ENCODE peak calls at places on chromosomes 16 and 17, in eight cellular contexts. One of them, this sample, is unnamed.

GRCh38 chr16:82699711-82700495 is 73.1 kb downstream of the CDH13 start:
- DNase-seq in tibial nerve: no peak
- DNase-seq in breast epithelium: no peak
- DNase-seq in adrenal gland: no peak
- DNase-seq in body of pancreas: no peak
- DNase-seq in prostate gland: peak; percentile 43
- DNase-seq in heart left ventricle: no peak
- DNase-seq in IMR-90: peak; percentile 80
- DNase-seq in this sample: no peak

GRCh38 chr17:9021985-9022552 is 759 bp downstream of the NTN1 start:
- DNase-seq in prostate gland: peak; percentile 22
- DNase-seq in tibial nerve: no peak
- DNase-seq in breast epithelium: no peak
- DNase-seq in IMR-90: peak; percentile 4
- DNase-seq in heart left ventricle: peak; percentile 66
- DNase-seq in adrenal gland: no peak
- DNase-seq in body of pancreas: peak; percentile 56
- DNase-seq in this sample: peak; percentile 24

GRCh38 chr17:73969956-73970355 is 233.5 kb upstream of the RPL38 start:
- DNase-seq in adrenal gland: peak; percentile 46
- DNase-seq in IMR-90: no peak
- DNase-seq in tibial nerve: no peak
- DNase-seq in prostate gland: no peak
- DNase-seq in breast epithelium: peak; percentile 43
- DNase-seq in body of pancreas: no peak
- DNase-seq in heart left ventricle: peak; percentile 37
- DNase-seq in this sample: no peak

GRCh38 chr16:48451323-48451722 is 66.1 kb upstream of the SIAH1 start:
- DNase-seq in breast epithelium: no peak
- DNase-seq in heart left ventricle: no peak
- DNase-seq in IMR-90: no peak
- DNase-seq in adrenal gland: no peak
- DNase-seq in prostate gland: no peak
- DNase-seq in body of pancreas: no peak
- DNase-seq in tibial nerve: no peak
- DNase-seq in this sample: no peak

GRCh38 chr16:77574867-77575619 is 140.2 kb upstream of the ADAMTS18 start:
- DNase-seq in prostate gland: no peak
- DNase-seq in IMR-90: no peak
- DNase-seq in body of pancreas: no peak
- DNase-seq in heart left ventricle: no peak
- DNase-seq in tibial nerve: no peak
- DNase-seq in breast epithelium: no peak
- DNase-seq in adrenal gland: peak; percentile 23
- DNase-seq in this sample: no peak

GRCh38 chr16:72427786-72428480 is 256.0 kb upstream of the PMFBP1 start:
- DNase-seq in IMR-90: no peak
- DNase-seq in heart left ventricle: no peak
- DNase-seq in tibial nerve: no peak
- DNase-seq in breast epithelium: no peak
- DNase-seq in adrenal gland: no peak
- DNase-seq in prostate gland: no peak
- DNase-seq in body of pancreas: no peak
- DNase-seq in this sample: no peak

GRCh38 chr17:78883090-78883532 is 19.9 kb downstream of the CEP295NL start:
- DNase-seq in IMR-90: peak; percentile 75
- DNase-seq in breast epithelium: peak; percentile 55
- DNase-seq in adrenal gland: peak; percentile 89
- DNase-seq in tibial nerve: peak; percentile 70
- DNase-seq in body of pancreas: no peak
- DNase-seq in heart left ventricle: no peak
- DNase-seq in prostate gland: no peak
- DNase-seq in this sample: peak; percentile 78

GRCh38 chr17:41013606-41014005 is 4.7 kb upstream of the KRTAP3-1 start:
- DNase-seq in heart left ventricle: no peak
- DNase-seq in body of pancreas: no peak
- DNase-seq in prostate gland: no peak
- DNase-seq in breast epithelium: no peak
- DNase-seq in adrenal gland: no peak
- DNase-seq in tibial nerve: no peak
- DNase-seq in IMR-90: peak; percentile 56
- DNase-seq in this sample: no peak

GRCh38 chr16:80323808-80324195 is 217.0 kb upstream of the DYNLRB2 start:
- DNase-seq in IMR-90: no peak
- DNase-seq in adrenal gland: no peak
- DNase-seq in breast epithelium: no peak
- DNase-seq in heart left ventricle: no peak
- DNase-seq in body of pancreas: no peak
- DNase-seq in prostate gland: no peak
- DNase-seq in tibial nerve: no peak
- DNase-seq in this sample: no peak

GRCh38 chr16:20001856-20002707 is 71.6 kb downstream of the GPR139 start:
- DNase-seq in prostate gland: no peak
- DNase-seq in body of pancreas: peak; percentile 7
- DNase-seq in tibial nerve: no peak
- DNase-seq in heart left ventricle: no peak
- DNase-seq in IMR-90: no peak
- DNase-seq in adrenal gland: no peak
- DNase-seq in breast epithelium: no peak
- DNase-seq in this sample: no peak

GRCh38 chr17:5871666-5872065 is 198.5 kb upstream of the WSCD1 start:
- DNase-seq in tibial nerve: no peak
- DNase-seq in IMR-90: no peak
- DNase-seq in prostate gland: no peak
- DNase-seq in breast epithelium: no peak
- DNase-seq in adrenal gland: no peak
- DNase-seq in heart left ventricle: no peak
- DNase-seq in body of pancreas: no peak
- DNase-seq in this sample: no peak

GRCh38 chr17:5870231-5870953 is 199.8 kb upstream of the WSCD1 start:
- DNase-seq in IMR-90: no peak
- DNase-seq in body of pancreas: no peak
- DNase-seq in adrenal gland: no peak
- DNase-seq in breast epithelium: no peak
- DNase-seq in tibial nerve: no peak
- DNase-seq in heart left ventricle: no peak
- DNase-seq in prostate gland: no peak
- DNase-seq in this sample: no peak

GRCh38 chr17:5874486-5874885 is 195.7 kb upstream of the WSCD1 start:
- DNase-seq in IMR-90: no peak
- DNase-seq in tibial nerve: no peak
- DNase-seq in heart left ventricle: no peak
- DNase-seq in breast epithelium: no peak
- DNase-seq in adrenal gland: no peak
- DNase-seq in prostate gland: no peak
- DNase-seq in body of pancreas: no peak
- DNase-seq in this sample: no peak

GRCh38 chr17:5873781-5874180 is 196.4 kb upstream of the WSCD1 start:
- DNase-seq in breast epithelium: no peak
- DNase-seq in IMR-90: no peak
- DNase-seq in tibial nerve: no peak
- DNase-seq in prostate gland: no peak
- DNase-seq in body of pancreas: no peak
- DNase-seq in adrenal gland: no peak
- DNase-seq in heart left ventricle: no peak
- DNase-seq in this sample: no peak

GRCh38 chr17:5872831-5873230 is 197.3 kb upstream of the WSCD1 start:
- DNase-seq in breast epithelium: no peak
- DNase-seq in adrenal gland: no peak
- DNase-seq in IMR-90: no peak
- DNase-seq in prostate gland: no peak
- DNase-seq in tibial nerve: no peak
- DNase-seq in body of pancreas: no peak
- DNase-seq in heart left ventricle: no peak
- DNase-seq in this sample: no peak
- TF ChIP-seq POLR2A in breast epithelium: no peak
- TF ChIP-seq POLR2A in adrenal gland: no peak
- TF ChIP-seq POLR2A in IMR-90: no peak
- TF ChIP-seq POLR2A in prostate gland: no peak
- TF ChIP-seq POLR2A in tibial nerve: no peak
- TF ChIP-seq POLR2A in body of pancreas: no peak
- TF ChIP-seq POLR2A in heart left ventricle: no peak
- TF ChIP-seq POLR2A in this sample: no peak

DNA sequence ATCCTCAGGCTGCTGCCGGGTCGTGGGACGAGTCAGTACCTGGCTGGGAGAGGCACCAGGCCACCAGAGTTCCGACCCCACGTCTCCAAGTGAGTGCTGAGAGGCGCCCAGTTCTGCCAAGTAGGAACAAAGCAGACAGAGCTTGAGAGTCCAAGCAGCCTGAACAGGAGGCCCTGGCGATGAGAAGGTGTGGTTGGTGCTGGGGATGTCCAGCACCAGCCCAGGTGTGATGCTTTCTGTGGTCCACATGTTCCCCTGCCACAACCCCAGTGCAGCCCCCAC is 10.8 kb downstream of the TAX1BP3 start:
- DNase-seq in heart left ventricle: no peak
- DNase-seq in body of pancreas: no peak
- DNase-seq in IMR-90: no peak
- DNase-seq in tibial nerve: no peak
- DNase-seq in adrenal gland: no peak
- DNase-seq in breast epithelium: no peak
- DNase-seq in prostate gland: no peak
- DNase-seq in this sample: no peak
- TF ChIP-seq POLR2A in heart left ventricle: no peak
- TF ChIP-seq POLR2A in body of pancreas: no peak
- TF ChIP-seq POLR2A in IMR-90: no peak
- TF ChIP-seq POLR2A in tibial nerve: no peak
- TF ChIP-seq POLR2A in adrenal gland: no peak
- TF ChIP-seq POLR2A in breast epithelium: no peak
- TF ChIP-seq POLR2A in prostate gland: no peak
- TF ChIP-seq POLR2A in this sample: no peak

DNA sequence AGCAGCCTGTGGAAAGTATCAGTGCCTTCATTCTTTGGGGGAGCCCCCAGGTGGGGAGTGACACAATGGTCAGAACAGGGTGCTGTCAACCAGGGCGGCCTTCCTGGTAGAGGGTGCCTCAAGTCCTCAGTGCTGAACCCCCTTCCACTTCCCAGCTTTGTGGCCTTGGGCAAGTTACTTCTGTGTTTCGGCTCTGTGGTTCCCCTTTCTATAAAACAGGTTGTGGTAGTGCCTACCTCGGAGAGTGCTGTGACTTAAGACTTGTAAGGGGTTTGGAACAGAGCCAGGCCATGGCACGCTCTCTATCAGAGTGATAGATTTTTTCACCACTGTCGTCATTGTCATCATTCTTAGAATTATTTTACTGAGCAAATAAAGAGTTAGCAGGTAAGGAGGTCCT is 141.1 kb downstream of the CCDC182 start:
- DNase-seq in prostate gland: peak; percentile 31
- DNase-seq in breast epithelium: peak; percentile 35
- DNase-seq in heart left ventricle: no peak
- DNase-seq in IMR-90: no peak
- DNase-seq in adrenal gland: peak; percentile 38
- DNase-seq in tibial nerve: no peak
- DNase-seq in body of pancreas: peak; percentile 47
- DNase-seq in this sample: no peak
- TF ChIP-seq POLR2A in prostate gland: no peak
- TF ChIP-seq POLR2A in breast epithelium: no peak
- TF ChIP-seq POLR2A in heart left ventricle: no peak
- TF ChIP-seq POLR2A in IMR-90: no peak
- TF ChIP-seq POLR2A in adrenal gland: no peak
- TF ChIP-seq POLR2A in tibial nerve: no peak
- TF ChIP-seq POLR2A in body of pancreas: no peak
- TF ChIP-seq POLR2A in this sample: no peak

GRCh38 chr16:69187387-69187890 is 475 bp downstream of the SNTB2 start:
- DNase-seq in IMR-90: no peak
- DNase-seq in adrenal gland: peak; percentile 61
- DNase-seq in tibial nerve: peak; percentile 31
- DNase-seq in body of pancreas: peak; percentile 69
- DNase-seq in prostate gland: peak; percentile 21
- DNase-seq in breast epithelium: peak; percentile 66
- DNase-seq in heart left ventricle: peak; percentile 80
- DNase-seq in this sample: peak; percentile 65

GRCh38 chr16:69190046-69190588 is 3.2 kb downstream of the SNTB2 start:
- DNase-seq in prostate gland: no peak
- DNase-seq in IMR-90: no peak
- DNase-seq in breast epithelium: no peak
- DNase-seq in heart left ventricle: no peak
- DNase-seq in body of pancreas: no peak
- DNase-seq in adrenal gland: no peak
- DNase-seq in tibial nerve: no peak
- DNase-seq in this sample: no peak

GRCh38 chr16:69188716-69189115 is 1.8 kb downstream of the SNTB2 start:
- DNase-seq in adrenal gland: no peak
- DNase-seq in IMR-90: peak; percentile 67
- DNase-seq in breast epithelium: no peak
- DNase-seq in prostate gland: no peak
- DNase-seq in tibial nerve: no peak
- DNase-seq in heart left ventricle: no peak
- DNase-seq in body of pancreas: no peak
- DNase-seq in this sample: no peak

GRCh38 chr16:69187891-69188451 is 1.0 kb downstream of the SNTB2 start:
- DNase-seq in breast epithelium: no peak
- DNase-seq in IMR-90: no peak
- DNase-seq in heart left ventricle: no peak
- DNase-seq in tibial nerve: peak; percentile 19
- DNase-seq in prostate gland: peak; percentile 48
- DNase-seq in adrenal gland: no peak
- DNase-seq in body of pancreas: peak; percentile 58
- DNase-seq in this sample: peak; percentile 38

GRCh38 chr16:69186642-69187386 is at the start of gene SNTB2:
- DNase-seq in prostate gland: peak; percentile 94
- DNase-seq in tibial nerve: peak; percentile 92
- DNase-seq in body of pancreas: peak; percentile 96
- DNase-seq in breast epithelium: peak; percentile 92
- DNase-seq in adrenal gland: peak; percentile 92
- DNase-seq in heart left ventricle: peak; percentile 97
- DNase-seq in IMR-90: peak; percentile 83
- DNase-seq in this sample: peak; percentile 83
- TF ChIP-seq POLR2A in prostate gland: peak; percentile 98
- TF ChIP-seq POLR2A in tibial nerve: peak; percentile 66
- TF ChIP-seq POLR2A in body of pancreas: peak; percentile 94
- TF ChIP-seq POLR2A in breast epithelium: peak; percentile 83
- TF ChIP-seq POLR2A in adrenal gland: peak; percentile 78
- TF ChIP-seq POLR2A in heart left ventricle: peak; percentile 97
- TF ChIP-seq POLR2A in IMR-90: peak; percentile 84
- TF ChIP-seq POLR2A in this sample: peak; percentile 46

GRCh38 chr16:3173892-3174617 is 13.9 kb upstream of the OR1F1 start:
- DNase-seq in tibial nerve: no peak
- DNase-seq in prostate gland: no peak
- DNase-seq in heart left ventricle: peak; percentile 37
- DNase-seq in body of pancreas: no peak
- DNase-seq in IMR-90: no peak
- DNase-seq in adrenal gland: no peak
- DNase-seq in breast epithelium: no peak
- DNase-seq in this sample: peak; percentile 64
- TF ChIP-seq POLR2A in tibial nerve: no peak
- TF ChIP-seq POLR2A in prostate gland: no peak
- TF ChIP-seq POLR2A in heart left ventricle: no peak
- TF ChIP-seq POLR2A in body of pancreas: no peak
- TF ChIP-seq POLR2A in IMR-90: no peak
- TF ChIP-seq POLR2A in adrenal gland: no peak
- TF ChIP-seq POLR2A in breast epithelium: no peak
- TF ChIP-seq POLR2A in this sample: no peak

DNA sequence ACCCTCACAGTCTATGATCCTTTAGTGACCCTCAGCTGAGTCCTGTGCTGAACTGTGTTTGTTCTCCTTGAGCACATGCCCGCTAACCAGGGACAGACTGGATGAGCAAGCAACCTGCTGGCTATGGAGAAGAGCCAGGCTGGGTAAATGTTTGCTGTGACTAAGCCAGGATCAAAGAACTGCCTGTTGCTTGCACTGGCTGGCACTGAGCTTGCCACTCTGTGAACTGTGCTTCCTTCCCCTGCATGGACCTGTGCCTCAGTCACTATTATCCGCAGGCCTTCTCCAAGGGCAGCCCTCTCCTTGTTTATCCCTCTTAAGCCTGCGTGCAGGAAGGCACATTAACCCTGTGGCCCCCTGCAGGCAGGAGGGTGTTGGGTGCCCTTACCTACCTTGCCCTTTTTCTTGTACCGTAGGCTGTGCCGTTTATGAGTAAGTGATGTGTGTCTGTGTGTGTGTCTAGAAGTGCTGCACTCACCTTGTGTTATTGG is 7.4 kb downstream of the PNPO start:
- DNase-seq in adrenal gland: peak; percentile 87
- DNase-seq in breast epithelium: peak; percentile 77
- DNase-seq in IMR-90: no peak
- DNase-seq in tibial nerve: no peak
- DNase-seq in heart left ventricle: no peak
- DNase-seq in body of pancreas: peak; percentile 74
- DNase-seq in prostate gland: peak; percentile 87
- DNase-seq in this sample: no peak
- TF ChIP-seq POLR2A in adrenal gland: no peak
- TF ChIP-seq POLR2A in breast epithelium: no peak
- TF ChIP-seq POLR2A in IMR-90: no peak
- TF ChIP-seq POLR2A in tibial nerve: no peak
- TF ChIP-seq POLR2A in heart left ventricle: no peak
- TF ChIP-seq POLR2A in body of pancreas: peak; percentile 7
- TF ChIP-seq POLR2A in prostate gland: no peak
- TF ChIP-seq POLR2A in this sample: no peak

This sample was measured in erythroblast.